ENCODE peak calls at places on chromosome 14, in six cellular contexts. H is GM23338, T is T-helper 2 cell, P is GM10248, K is SK-MEL-5, V is T-helper 1 cell. L is an unnamed sample.
A peak's percentile ranks its signal among the peaks of the same experiment; 100 is the strongest.

GRCh38 chr14:53458368-53458814 is 305.3 kb upstream of the DDHD1 start:
- DNase-seq in H (peak; percentile 30), K (no peak), P (no peak), V (no peak), T (no peak), L (no peak)

GRCh38 chr14:93669632-93670031 is 118.7 kb downstream of the PRIMA1 start:
- DNase-seq in P (no peak), H (no peak), T (no peak), V (no peak), K (no peak), L (no peak)

GRCh38 chr14:61090432-61091216 is 109.6 kb downstream of the SLC38A6 start:
- DNase-seq in H (no peak), K (no peak), T (no peak), V (no peak), P (no peak), L (no peak)

GRCh38 chr14:97329701-97330100 is 532.5 kb downstream of the VRK1 start:
- DNase-seq in V (no peak), K (no peak), H (no peak), P (no peak), T (no peak), L (no peak)

GRCh38 chr14:103657466-103657865 is 28.5 kb downstream of the KLC1 start:
- DNase-seq in H (no peak), K (no peak), T (no peak), V (no peak), P (no peak), L (no peak)

GRCh38 chr14:68589447-68590232 is 203.2 kb downstream of the ZFP36L1 start:
- DNase-seq in K (no peak), V (no peak), H (no peak), T (no peak), P (no peak), L (no peak)

GRCh38 chr14:105491366-105492006 is 440 bp downstream of the TEDC1 start:
- DNase-seq in K (peak; percentile 86), T (peak; percentile 90), P (peak; percentile 94), H (peak; percentile 68), V (peak; percentile 85), L (peak; percentile 93)

GRCh38 chr14:93015505-93015904 is 92.6 kb downstream of the CHGA start:
- DNase-seq in V (no peak), P (no peak), K (no peak), T (no peak), H (no peak), L (no peak)

GRCh38 chr14:58299665-58300202 is 1.4 kb downstream of the ARID4A start:
- DNase-seq in V (no peak), T (no peak), H (peak; percentile 32), K (peak; percentile 24), P (no peak), L (no peak)

GRCh38 chr14:100237735-100238418 is 1.1 kb upstream of the YY1 start:
- DNase-seq in H (peak; percentile 83), P (peak; percentile 57), K (peak; percentile 57), T (no peak), V (no peak), L (no peak)

GRCh38 chr14:64845878-64846277 is 33.8 kb downstream of the SPTB start:
- DNase-seq in H (peak; percentile 46), T (no peak), K (no peak), P (no peak), V (no peak), L (no peak)

GRCh38 chr14:100372357-100373048 is 49.4 kb downstream of the SLC25A47 start:
- DNase-seq in K (peak; percentile 35), T (no peak), V (no peak), H (no peak), P (no peak), L (no peak)

L was measured in T-helper 9 cell.